ENCODE peak calls at places on chromosomes 3 and 15, in seven cellular contexts. One of them, this sample, is unnamed.

GRCh38 chr15:70165811-70166284 is 68.1 kb upstream of the TLE3 start:
- DNase-seq in AG04450: no peak
- DNase-seq in AG08396: no peak
- DNase-seq in NCI-H1105: no peak
- DNase-seq in heart right ventricle: peak; percentile 87
- DNase-seq in NCI-H1694 treated with DMSO at 0.1 percent for 48 hours: no peak
- DNase-seq in HT1080: no peak
- DNase-seq in this sample: no peak

GRCh38 chr15:35055416-35056105 is 29.5 kb downstream of the NANOGP8 start:
- DNase-seq in NCI-H1105: no peak
- DNase-seq in heart right ventricle: no peak
- DNase-seq in AG04450: no peak
- DNase-seq in AG08396: no peak
- DNase-seq in NCI-H1694 treated with DMSO at 0.1 percent for 48 hours: no peak
- DNase-seq in HT1080: no peak
- DNase-seq in this sample: no peak

GRCh38 chr3:72899349-72899765 is 11.5 kb downstream of the GXYLT2 start:
- DNase-seq in HT1080: no peak
- DNase-seq in AG08396: no peak
- DNase-seq in NCI-H1105: no peak
- DNase-seq in AG04450: no peak
- DNase-seq in NCI-H1694 treated with DMSO at 0.1 percent for 48 hours: no peak
- DNase-seq in heart right ventricle: no peak
- DNase-seq in this sample: no peak

GRCh38 chr15:44136991-44137477 is 58.0 kb downstream of the FRMD5 start:
- DNase-seq in NCI-H1105: no peak
- DNase-seq in heart right ventricle: no peak
- DNase-seq in HT1080: no peak
- DNase-seq in NCI-H1694 treated with DMSO at 0.1 percent for 48 hours: no peak
- DNase-seq in AG04450: no peak
- DNase-seq in AG08396: no peak
- DNase-seq in this sample: no peak

GRCh38 chr3:114171677-114172076 is 7.2 kb downstream of the DRD3 start:
- DNase-seq in heart right ventricle: no peak
- DNase-seq in NCI-H1105: no peak
- DNase-seq in HT1080: no peak
- DNase-seq in AG08396: no peak
- DNase-seq in NCI-H1694 treated with DMSO at 0.1 percent for 48 hours: no peak
- DNase-seq in AG04450: no peak
- DNase-seq in this sample: no peak

GRCh38 chr3:152595975-152596832 is 238.7 kb upstream of the P2RY1 start:
- DNase-seq in heart right ventricle: peak; percentile 71
- DNase-seq in HT1080: peak; percentile 79
- DNase-seq in AG04450: peak; percentile 34
- DNase-seq in AG08396: peak; percentile 18
- DNase-seq in NCI-H1694 treated with DMSO at 0.1 percent for 48 hours: no peak
- DNase-seq in NCI-H1105: no peak
- DNase-seq in this sample: peak; percentile 66

GRCh38 chr15:64682255-64682654 is 93.1 kb downstream of the RBPMS2 start:
- DNase-seq in NCI-H1105: no peak
- DNase-seq in AG04450: no peak
- DNase-seq in HT1080: no peak
- DNase-seq in NCI-H1694 treated with DMSO at 0.1 percent for 48 hours: no peak
- DNase-seq in heart right ventricle: no peak
- DNase-seq in AG08396: no peak
- DNase-seq in this sample: no peak

GRCh38 chr3:112096176-112096575 is 10.0 kb downstream of the C3orf52 start:
- DNase-seq in AG08396: no peak
- DNase-seq in heart right ventricle: no peak
- DNase-seq in HT1080: no peak
- DNase-seq in NCI-H1105: no peak
- DNase-seq in AG04450: no peak
- DNase-seq in NCI-H1694 treated with DMSO at 0.1 percent for 48 hours: no peak
- DNase-seq in this sample: no peak

GRCh38 chr3:40588406-40588805 is 63.6 kb downstream of the ZNF621 start:
- DNase-seq in NCI-H1694 treated with DMSO at 0.1 percent for 48 hours: no peak
- DNase-seq in NCI-H1105: no peak
- DNase-seq in heart right ventricle: no peak
- DNase-seq in HT1080: no peak
- DNase-seq in AG08396: no peak
- DNase-seq in AG04450: no peak
- DNase-seq in this sample: no peak

GRCh38 chr15:52257734-52258062 is 37.9 kb downstream of the MYO5C start:
- DNase-seq in AG04450: no peak
- DNase-seq in AG08396: no peak
- DNase-seq in heart right ventricle: no peak
- DNase-seq in NCI-H1105: peak; percentile 0
- DNase-seq in NCI-H1694 treated with DMSO at 0.1 percent for 48 hours: no peak
- DNase-seq in HT1080: no peak
- DNase-seq in this sample: no peak

GRCh38 chr3:22713936-22714335 is 489.2 kb upstream of the UBE2E2 start:
- DNase-seq in NCI-H1694 treated with DMSO at 0.1 percent for 48 hours: no peak
- DNase-seq in HT1080: peak; percentile 88
- DNase-seq in AG08396: no peak
- DNase-seq in heart right ventricle: no peak
- DNase-seq in NCI-H1105: no peak
- DNase-seq in AG04450: no peak
- DNase-seq in this sample: peak; percentile 40

GRCh38 chr3:117184574-117184973 is 475.0 kb downstream of the TUSC7 start:
- DNase-seq in NCI-H1105: no peak
- DNase-seq in NCI-H1694 treated with DMSO at 0.1 percent for 48 hours: no peak
- DNase-seq in AG08396: peak; percentile 6
- DNase-seq in HT1080: peak; percentile 68
- DNase-seq in heart right ventricle: no peak
- DNase-seq in AG04450: no peak
- DNase-seq in this sample: peak; percentile 38

GRCh38 chr3:3170998-3171397 is 8.5 kb downstream of the CRBN start:
- DNase-seq in HT1080: peak; percentile 6
- DNase-seq in NCI-H1105: no peak
- DNase-seq in AG08396: no peak
- DNase-seq in AG04450: no peak
- DNase-seq in heart right ventricle: no peak
- DNase-seq in NCI-H1694 treated with DMSO at 0.1 percent for 48 hours: no peak
- DNase-seq in this sample: no peak

GRCh38 chr3:177190701-177191100 is 6.6 kb downstream of the TBL1XR1 start:
- DNase-seq in AG08396: peak; percentile 32
- DNase-seq in heart right ventricle: no peak
- DNase-seq in AG04450: no peak
- DNase-seq in NCI-H1694 treated with DMSO at 0.1 percent for 48 hours: no peak
- DNase-seq in HT1080: no peak
- DNase-seq in NCI-H1105: no peak
- DNase-seq in this sample: no peak

GRCh38 chr3:72887723-72888545 is at the start of gene GXYLT2:
- DNase-seq in heart right ventricle: peak; percentile 67
- DNase-seq in NCI-H1105: peak; percentile 34
- DNase-seq in AG04450: no peak
- DNase-seq in AG08396: peak; percentile 70
- DNase-seq in HT1080: peak; percentile 84
- DNase-seq in NCI-H1694 treated with DMSO at 0.1 percent for 48 hours: no peak
- DNase-seq in this sample: no peak

GRCh38 chr15:42191610-42192346 is 16.3 kb downstream of the VPS39 start:
- DNase-seq in heart right ventricle: no peak
- DNase-seq in AG04450: no peak
- DNase-seq in HT1080: no peak
- DNase-seq in NCI-H1694 treated with DMSO at 0.1 percent for 48 hours: no peak
- DNase-seq in NCI-H1105: no peak
- DNase-seq in AG08396: no peak
- DNase-seq in this sample: no peak

GRCh38 chr3:114380233-114380645 is 86.4 kb downstream of the TIGIT start:
- DNase-seq in AG08396: peak; percentile 72
- DNase-seq in NCI-H1694 treated with DMSO at 0.1 percent for 48 hours: no peak
- DNase-seq in NCI-H1105: no peak
- DNase-seq in HT1080: peak; percentile 90
- DNase-seq in heart right ventricle: peak; percentile 81
- DNase-seq in AG04450: peak; percentile 82
- DNase-seq in this sample: peak; percentile 61

GRCh38 chr3:179606534-179607085 is 2.0 kb downstream of the NDUFB5 start:
- DNase-seq in NCI-H1105: no peak
- DNase-seq in AG08396: no peak
- DNase-seq in HT1080: no peak
- DNase-seq in AG04450: no peak
- DNase-seq in heart right ventricle: no peak
- DNase-seq in NCI-H1694 treated with DMSO at 0.1 percent for 48 hours: no peak
- DNase-seq in this sample: no peak

GRCh38 chr3:51621091-51621892 is 49.8 kb upstream of the TEX264 start:
- DNase-seq in AG08396: no peak
- DNase-seq in AG04450: no peak
- DNase-seq in heart right ventricle: no peak
- DNase-seq in HT1080: no peak
- DNase-seq in NCI-H1694 treated with DMSO at 0.1 percent for 48 hours: no peak
- DNase-seq in NCI-H1105: no peak
- DNase-seq in this sample: no peak

GRCh38 chr3:108548304-108548703 is 37.9 kb upstream of the MYH15 start:
- DNase-seq in AG04450: no peak
- DNase-seq in heart right ventricle: no peak
- DNase-seq in HT1080: no peak
- DNase-seq in AG08396: no peak
- DNase-seq in NCI-H1694 treated with DMSO at 0.1 percent for 48 hours: no peak
- DNase-seq in NCI-H1105: no peak
- DNase-seq in this sample: no peak

GRCh38 chr3:170953736-170954135 is 45.3 kb upstream of the EIF5A2 start:
- DNase-seq in AG04450: no peak
- DNase-seq in NCI-H1105: no peak
- DNase-seq in heart right ventricle: no peak
- DNase-seq in AG08396: no peak
- DNase-seq in HT1080: no peak
- DNase-seq in NCI-H1694 treated with DMSO at 0.1 percent for 48 hours: no peak
- DNase-seq in this sample: no peak

GRCh38 chr3:184541886-184542562 is 19.6 kb upstream of the EPHB3 start:
- DNase-seq in AG04450: no peak
- DNase-seq in HT1080: no peak
- DNase-seq in NCI-H1694 treated with DMSO at 0.1 percent for 48 hours: no peak
- DNase-seq in heart right ventricle: no peak
- DNase-seq in NCI-H1105: no peak
- DNase-seq in AG08396: no peak
- DNase-seq in this sample: no peak

GRCh38 chr3:32667072-32667582 is 17.9 kb upstream of the CNOT10 start:
- DNase-seq in AG04450: no peak
- DNase-seq in NCI-H1105: no peak
- DNase-seq in HT1080: no peak
- DNase-seq in heart right ventricle: no peak
- DNase-seq in AG08396: no peak
- DNase-seq in NCI-H1694 treated with DMSO at 0.1 percent for 48 hours: no peak
- DNase-seq in this sample: no peak

GRCh38 chr3:124620600-124621063 is 109.6 kb upstream of the UMPS start:
- DNase-seq in NCI-H1694 treated with DMSO at 0.1 percent for 48 hours: no peak
- DNase-seq in AG08396: no peak
- DNase-seq in heart right ventricle: peak; percentile 40
- DNase-seq in NCI-H1105: no peak
- DNase-seq in AG04450: no peak
- DNase-seq in HT1080: peak; percentile 79
- DNase-seq in this sample: no peak

GRCh38 chr3:31613131-31613626 is 80.5 kb downstream of the STT3B start:
- DNase-seq in heart right ventricle: no peak
- DNase-seq in NCI-H1694 treated with DMSO at 0.1 percent for 48 hours: no peak
- DNase-seq in AG08396: no peak
- DNase-seq in AG04450: no peak
- DNase-seq in HT1080: no peak
- DNase-seq in NCI-H1105: no peak
- DNase-seq in this sample: no peak

GRCh38 chr3:149342413-149343340 is 9.2 kb upstream of the TM4SF18 start:
- DNase-seq in NCI-H1694 treated with DMSO at 0.1 percent for 48 hours: no peak
- DNase-seq in NCI-H1105: no peak
- DNase-seq in AG08396: peak; percentile 18
- DNase-seq in AG04450: peak; percentile 63
- DNase-seq in heart right ventricle: no peak
- DNase-seq in HT1080: peak; percentile 91
- DNase-seq in this sample: peak; percentile 80

GRCh38 chr3:112136959-112137693 is 4.1 kb upstream of the GCSAM start:
- DNase-seq in NCI-H1105: no peak
- DNase-seq in AG04450: no peak
- DNase-seq in HT1080: peak; percentile 60
- DNase-seq in NCI-H1694 treated with DMSO at 0.1 percent for 48 hours: peak; percentile 15
- DNase-seq in heart right ventricle: no peak
- DNase-seq in AG08396: no peak
- DNase-seq in this sample: peak; percentile 7

GRCh38 chr3:188432826-188433525 is 279.0 kb downstream of the LPP start:
- DNase-seq in heart right ventricle: peak; percentile 16
- DNase-seq in NCI-H1105: no peak
- DNase-seq in AG04450: no peak
- DNase-seq in NCI-H1694 treated with DMSO at 0.1 percent for 48 hours: no peak
- DNase-seq in AG08396: no peak
- DNase-seq in HT1080: no peak
- DNase-seq in this sample: no peak